ENCODE peak calls at places on chromosome X, in five cellular contexts. L is effector memory CD4-positive, alpha-beta T cell; X is Karpas-422; F is uterus; U is CD8-positive, alpha-beta T cell. T is an unnamed sample.

GRCh38 chrX:134894373-134894895 is 96.4 kb upstream of the SMIM10 start:
- DNase-seq in X (no peak), U (no peak), L (no peak), F (no peak), T (no peak)

GRCh38 chrX:107135076-107135964 is 16.7 kb upstream of the RBM41 start:
- DNase-seq in U (no peak), X (no peak), F (no peak), L (no peak), T (no peak)

GRCh38 chrX:137568741-137569469 is 3.0 kb downstream of the ZIC3 start:
- DNase-seq in F (no peak), X (no peak), U (no peak), L (no peak), T (no peak)

GRCh38 chrX:123803331-123803983 is 56.4 kb upstream of the XIAP start:
- DNase-seq in F (no peak), X (no peak), L (no peak), U (no peak), T (no peak)

GRCh38 chrX:115367956-115368355 is 78.4 kb downstream of the LUZP4 start:
- DNase-seq in F (no peak), L (no peak), U (no peak), X (no peak), T (no peak)

GRCh38 chrX:26649534-26649933 is 433.6 kb downstream of the MAGEB5 start:
- DNase-seq in L (no peak), F (no peak), X (peak), U (no peak), T (no peak)

GRCh38 chrX:108359811-108360602 is 78.2 kb downstream of the COL4A6 start:
- DNase-seq in U (no peak), L (no peak), X (no peak), F (no peak), T (no peak)

GRCh38 chrX:151384807-151385206 is 12.2 kb upstream of the VMA21 start:
- DNase-seq in X (no peak), U (no peak), L (no peak), F (no peak), T (no peak)

GRCh38 chrX:118901991-118902390 is 72.4 kb upstream of the LONRF3 start:
- DNase-seq in X (no peak), U (no peak), F (no peak), L (no peak), T (no peak)

GRCh38 chrX:100368167-100368566 is 41.9 kb downstream of the PCDH19 start:
- DNase-seq in F (no peak), U (no peak), X (peak), L (no peak), T (no peak)

GRCh38 chrX:40736170-40736505 is 796 bp upstream of the MED14 start:
- DNase-seq in U (no peak), F (no peak), L (no peak), X (no peak), T (no peak)

GRCh38 chrX:154991039-154991438 is 31.5 kb downstream of the F8 start:
- DNase-seq in L (no peak), U (no peak), X (no peak), F (no peak), T (no peak)

GRCh38 chrX:148412006-148412405 is 88.4 kb upstream of the AFF2 start:
- DNase-seq in L (no peak), X (no peak), U (no peak), F (no peak), T (no peak)

GRCh38 chrX:108268434-108269080 is 169.7 kb downstream of the COL4A6 start:
- DNase-seq in U (no peak), F (no peak), L (no peak), X (no peak), T (no peak)

GRCh38 chrX:25523574-25523973 is 507.8 kb upstream of the ARX start:
- DNase-seq in X (peak), F (no peak), U (no peak), L (no peak), T (no peak)

GRCh38 chrX:136710324-136710951 is 62.5 kb downstream of the CD40LG start:
- DNase-seq in U (no peak), L (no peak), F (no peak), X (no peak), T (no peak)

GRCh38 chrX:50617183-50617582 is 146.6 kb upstream of the DGKK start:
- DNase-seq in L (no peak), X (no peak), U (no peak), F (no peak), T (no peak)

GRCh38 chrX:148574247-148574973 is 74.0 kb downstream of the AFF2 start:
- DNase-seq in F (no peak), L (no peak), U (no peak), X (peak), T (no peak)

GRCh38 chrX:19991350-19991718 is 473 bp upstream of the BCLAF3 start:
- DNase-seq in L (no peak), U (no peak), F (no peak), X (peak), T (no peak)

GRCh38 chrX:12249997-12250396 is 111.7 kb downstream of the FRMPD4 start:
- DNase-seq in F (no peak), U (no peak), L (no peak), X (no peak), T (no peak)

GRCh38 chrX:10983526-10983925 is 127.6 kb upstream of the HCCS start:
- DNase-seq in F (no peak), X (no peak), U (no peak), L (no peak), T (no peak)

GRCh38 chrX:142804085-142804484 is 221.6 kb upstream of the SPANXN4 start:
- DNase-seq in L (no peak), U (no peak), F (no peak), X (peak), T (no peak)

GRCh38 chrX:23373129-23373804 is 38.6 kb downstream of the PTCHD1 start:
- DNase-seq in L (no peak), U (no peak), F (peak), X (no peak), T (no peak)

GRCh38 chrX:69124108-69124507 is 41.1 kb downstream of the PJA1 start:
- DNase-seq in L (no peak), F (no peak), X (no peak), U (no peak), T (no peak)

GRCh38 chrX:78125148-78125547 is 14.3 kb downstream of the TAF9B start:
- DNase-seq in L (no peak), X (no peak), U (no peak), F (no peak), T (no peak)

GRCh38 chrX:108036298-108036973 is 8.4 kb upstream of the VSIG1 start:
- DNase-seq in F (no peak), X (no peak), L (no peak), U (no peak), T (no peak)

GRCh38 chrX:5650904-5651303 is 577.8 kb downstream of the NLGN4X start:
- DNase-seq in F (no peak), X (no peak), U (no peak), L (no peak), T (no peak)

GRCh38 chrX:136619889-136620505 is 28.0 kb upstream of the CD40LG start:
- DNase-seq in F (no peak), X (no peak), U (no peak), L (no peak), T (no peak)

GRCh38 chrX:9847071-9847470 is 60.8 kb downstream of the SHROOM2 start:
- DNase-seq in U (no peak), L (no peak), F (no peak), X (no peak), T (no peak)

GRCh38 chrX:2829066-2829430 is 318 bp downstream of the GYG2 start:
- DNase-seq in L (no peak), F (no peak), X (no peak), U (no peak), T (no peak)

GRCh38 chrX:45710081-45710801 is 509.6 kb upstream of the DIPK2B start:
- DNase-seq in L (no peak), F (no peak), X (no peak), U (no peak), T (no peak)

GRCh38 chrX:138504254-138504653 is 207.3 kb downstream of the FGF13 start:
- DNase-seq in X (no peak), U (no peak), L (no peak), F (no peak), T (no peak)

GRCh38 chrX:120290107-120290506 is 21.2 kb downstream of the TMEM255A start:
- DNase-seq in X (peak), U (no peak), L (no peak), F (no peak), T (no peak)

GRCh38 chrX:1511150-1511549 is 25.8 kb downstream of the P2RY8 start:
- DNase-seq in X (no peak), L (no peak), F (no peak), U (no peak), T (no peak)

DNA sequence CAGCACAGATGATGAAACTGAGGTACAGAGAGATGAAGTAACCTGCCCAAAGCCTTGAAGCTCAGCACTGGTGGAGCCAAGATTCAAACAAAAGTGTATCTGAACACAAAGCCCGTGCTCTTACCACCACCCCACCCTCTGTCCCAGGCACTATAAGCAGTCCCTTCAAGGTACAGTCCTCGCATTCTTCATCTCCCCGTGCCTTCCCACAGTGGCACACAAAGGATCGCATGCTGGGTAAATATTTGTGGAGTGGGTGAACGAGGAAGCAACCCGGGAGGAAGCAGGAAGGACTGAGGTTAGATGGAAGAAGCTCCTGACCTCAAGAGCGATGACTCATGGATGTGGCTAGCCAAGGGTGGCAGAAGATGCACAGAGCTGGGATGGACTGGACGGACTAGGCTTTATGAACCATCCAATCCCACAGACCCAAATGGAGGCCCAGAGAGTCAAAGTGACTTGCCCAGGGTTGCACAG is 18.4 kb downstream of the IQSEC2 start:
- DNase-seq in F (no peak), U (no peak), X (no peak), L (no peak), T (no peak)
- H3K27ac ChIP-seq in F (no peak), U (no peak), X (no peak), L (no peak), T (no peak)

DNA sequence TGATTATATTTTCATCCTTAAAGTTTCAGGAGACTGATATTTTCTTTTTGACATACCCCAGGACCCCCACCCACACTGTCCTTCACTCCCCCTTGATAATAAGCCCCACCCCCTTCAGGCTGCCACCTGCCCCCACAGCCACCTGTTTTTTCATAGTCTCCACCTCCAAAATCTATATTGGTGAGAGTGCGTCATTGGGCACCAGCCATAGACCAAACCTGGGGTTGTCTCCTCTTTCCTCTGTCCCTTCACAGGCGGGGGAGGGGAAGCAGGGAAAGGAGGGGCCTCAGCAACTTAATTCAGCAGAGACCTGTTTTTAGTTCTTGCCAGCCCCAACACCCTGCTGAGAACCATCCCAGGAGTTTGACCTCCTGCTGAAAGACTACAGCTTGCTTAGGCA is 1.1 kb downstream of the ARHGAP36 start:
- DNase-seq in F (no peak), U (no peak), X (no peak), L (no peak), T (no peak)
- H3K27ac ChIP-seq in F (no peak), U (no peak), X (no peak), L (no peak), T (no peak)

GRCh38 chrX:21666252-21666651 is 8.1 kb upstream of the KLHL34 start:
- DNase-seq in L (no peak), X (no peak), F (no peak), U (no peak), T (no peak)
- H3K27ac ChIP-seq in L (no peak), X (no peak), F (no peak), U (no peak), T (no peak)

DNA sequence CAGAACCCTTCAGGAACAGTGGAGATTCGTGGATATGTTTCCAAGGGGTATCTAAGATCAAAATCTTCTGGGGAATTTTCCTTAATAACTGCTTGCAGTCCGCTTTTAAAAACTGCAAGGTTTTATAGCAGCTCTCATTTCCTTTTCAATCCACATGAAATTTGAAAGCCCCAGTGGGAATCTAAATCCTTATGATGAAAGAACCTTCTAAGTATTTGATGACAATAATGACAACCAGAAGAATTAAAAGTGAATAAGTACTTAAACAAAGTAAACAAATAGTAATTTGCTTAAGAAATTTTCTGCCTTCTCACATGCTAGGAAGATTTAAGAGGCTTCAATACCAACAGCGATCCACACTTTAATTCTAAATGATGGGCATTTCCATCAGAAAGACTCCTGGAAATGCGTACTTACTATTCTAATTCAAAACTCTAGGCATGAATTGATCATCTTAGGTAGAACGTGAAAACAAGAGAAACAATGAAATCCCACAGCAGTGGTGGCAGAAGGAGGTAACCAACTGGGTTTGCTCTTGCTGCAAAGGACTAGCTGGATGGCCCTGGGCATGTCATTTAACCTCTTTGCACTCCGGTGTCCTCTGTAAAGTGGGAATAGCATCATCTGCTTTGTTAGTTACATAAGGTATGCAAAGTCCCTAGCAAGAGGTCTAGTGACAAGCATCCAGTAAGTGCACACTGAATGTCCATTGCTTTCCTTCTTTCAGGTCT is 37.5 kb upstream of the S100G start:
- DNase-seq in U (no peak), X (no peak), L (no peak), F (no peak), T (no peak)
- H3K27ac ChIP-seq in U (no peak), X (no peak), L (no peak), F (no peak), T (no peak)

GRCh38 chrX:110384490-110384889 is 25.8 kb downstream of the RTL9 start:
- DNase-seq in F (no peak), L (no peak), X (no peak), U (no peak), T (no peak)

GRCh38 chrX:110381216-110381615 is 22.6 kb downstream of the RTL9 start:
- DNase-seq in U (no peak), F (no peak), X (no peak), L (no peak), T (no peak)

GRCh38 chrX:110383414-110383813 is 24.8 kb downstream of the RTL9 start:
- DNase-seq in X (no peak), U (no peak), L (no peak), F (no peak), T (no peak)
- H3K27ac ChIP-seq in X (no peak), U (no peak), L (no peak), F (no peak), T (no peak)

T was measured in ascending aorta.